ENCODE peak calls at places on chromosomes 5 and 9, in four cellular contexts. V is IMR-90, R is fibroblast of pulmonary artery, I is PC-3. K is an unnamed sample.

GRCh38 chr5:15496886-15497285 is 3.1 kb upstream of the FBXL7 start:
- DNase-seq in V (no peak), R (no peak), I (no peak), K (no peak)

GRCh38 chr9:14313378-14313940 is 482 bp downstream of the NFIB start:
- DNase-seq in V (peak), R (no peak), I (peak), K (peak)

GRCh38 chr5:163189023-163189553 is 248.3 kb upstream of the CCNG1 start:
- DNase-seq in V (no peak), R (no peak), I (no peak), K (no peak)

GRCh38 chr5:81397169-81397568 is 3.2 kb upstream of the ACOT12 start:
- DNase-seq in V (peak), R (peak), I (no peak), K (peak)

GRCh38 chr5:95941756-95942155 is 19.9 kb downstream of the ELL2 start:
- DNase-seq in V (no peak), R (peak), I (no peak), K (no peak)

GRCh38 chr9:124216474-124217176 is 41.1 kb upstream of the NEK6 start:
- DNase-seq in V (no peak), R (no peak), I (no peak), K (no peak)

GRCh38 chr5:67476531-67476930 is 279.9 kb upstream of the CD180 start:
- DNase-seq in V (no peak), R (no peak), I (no peak), K (no peak)

GRCh38 chr5:109865636-109866035 is 175.9 kb downstream of the MAN2A1 start:
- DNase-seq in V (peak), R (peak), I (peak), K (peak)

GRCh38 chr9:92295827-92296258 is 2.3 kb upstream of the IARS1 start:
- DNase-seq in V (no peak), R (no peak), I (peak), K (no peak)

GRCh38 chr9:92100237-92100911 is 14.8 kb downstream of the SPTLC1 start:
- DNase-seq in V (peak), R (peak), I (peak), K (peak)

GRCh38 chr9:123679330-123679987 is 250.5 kb downstream of the DENND1A start:
- DNase-seq in V (peak), R (no peak), I (no peak), K (no peak)

GRCh38 chr9:99057665-99058625 is 47.0 kb upstream of the TGFBR1 start:
- DNase-seq in V (peak), R (peak), I (peak), K (peak)

GRCh38 chr9:36332006-36332405 is 68.1 kb downstream of the RNF38 start:
- DNase-seq in V (peak), R (no peak), I (peak), K (no peak)

GRCh38 chr5:102589661-102590060 is 90.9 kb upstream of the SLCO6A1 start:
- DNase-seq in V (no peak), R (peak), I (peak), K (no peak)

GRCh38 chr5:153629496-153629895 is 139.0 kb downstream of the GRIA1 start:
- DNase-seq in V (no peak), R (no peak), I (no peak), K (no peak)

GRCh38 chr9:127612993-127613954 is 1.2 kb downstream of the STXBP1 start:
- DNase-seq in V (peak), R (peak), I (peak), K (peak)

GRCh38 chr5:95850391-95850894 is 27.9 kb upstream of the GLRX start:
- DNase-seq in V (no peak), R (no peak), I (no peak), K (no peak)

GRCh38 chr9:73264636-73265035 is 113.0 kb downstream of the ANXA1 start:
- DNase-seq in V (no peak), R (no peak), I (no peak), K (no peak)

GRCh38 chr5:149851211-149851610 is 93.4 kb downstream of the PDE6A start:
- DNase-seq in V (no peak), R (no peak), I (no peak), K (no peak)

GRCh38 chr5:177526791-177527190 is 10.0 kb upstream of the DDX41 start:
- DNase-seq in V (no peak), R (no peak), I (no peak), K (no peak)

GRCh38 chr5:72470817-72471216 is 36.4 kb downstream of the ZNF366 start:
- DNase-seq in V (peak), R (peak), I (peak), K (peak)

GRCh38 chr9:70480405-70480980 is 66.0 kb upstream of the KLF9 start:
- DNase-seq in V (peak), R (peak), I (peak), K (peak)

GRCh38 chr5:81305783-81306182 is 4.4 kb downstream of the ZCCHC9 start:
- DNase-seq in V (no peak), R (no peak), I (no peak), K (no peak)

GRCh38 chr9:112532427-112532826 is 45.8 kb downstream of the KIAA1958 start:
- DNase-seq in V (peak), R (peak), I (no peak), K (peak)

GRCh38 chr5:99000878-99001277 is 72.1 kb upstream of the CHD1 start:
- DNase-seq in V (peak), R (peak), I (peak), K (no peak)

GRCh38 chr9:34431661-34432060 is 26.7 kb downstream of the FAM219A start:
- DNase-seq in V (no peak), R (no peak), I (no peak), K (no peak)

GRCh38 chr5:93741136-93741811 is at the start of gene POU5F2:
- DNase-seq in V (no peak), R (no peak), I (no peak), K (no peak)

GRCh38 chr9:21381752-21382339 is 3.4 kb downstream of the IFNA2 start:
- DNase-seq in V (no peak), R (no peak), I (peak), K (no peak)

GRCh38 chr9:127537014-127537413 is 75.1 kb upstream of the STXBP1 start:
- DNase-seq in V (peak), R (peak), I (peak), K (peak)

DNA sequence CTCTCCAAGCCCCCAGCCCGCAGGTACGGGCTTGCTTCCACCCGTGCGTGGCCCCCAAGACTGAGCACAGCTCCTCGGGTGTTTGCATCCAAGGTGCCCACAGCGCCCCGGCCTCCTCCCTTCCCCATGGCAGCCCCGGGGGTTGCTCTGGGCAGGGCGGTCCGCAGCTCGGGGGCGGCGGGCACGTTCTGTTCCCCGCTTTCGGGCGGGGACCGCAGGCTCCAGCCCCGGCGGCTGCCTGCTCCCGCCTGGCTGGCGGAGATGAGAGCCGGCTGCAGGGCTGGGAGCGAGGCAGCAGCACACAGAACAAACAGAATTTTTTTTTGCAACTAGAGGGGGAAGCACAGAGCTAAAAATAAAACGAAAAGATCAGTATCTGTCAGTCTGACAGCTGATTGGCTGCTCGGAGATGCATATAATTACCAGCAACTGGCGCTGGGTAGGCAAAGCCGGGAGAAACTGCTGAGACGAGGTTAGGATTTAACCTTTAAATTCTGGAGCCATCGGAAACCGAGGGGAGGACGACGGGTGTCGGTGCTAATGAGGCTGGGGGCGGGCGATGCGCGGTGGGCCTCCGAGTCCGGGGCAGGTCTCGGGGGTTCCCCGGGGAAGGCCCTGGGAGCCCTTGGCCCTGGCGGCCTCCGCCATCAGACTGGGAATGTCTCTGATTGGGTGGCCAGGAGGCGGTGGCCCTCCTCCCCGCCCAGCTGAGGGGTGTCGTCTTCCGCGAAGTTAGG is 142.7 kb upstream of the IER5L start:
- DNase-seq in V (peak), R (peak), I (peak), K (peak)
- H3K4me3 ChIP-seq in V (peak), R (peak), I (peak), K (no peak)

GRCh38 chr5:88686743-88687142 is 196.2 kb downstream of the MEF2C start:
- DNase-seq in V (no peak), R (no peak), I (no peak), K (no peak)

GRCh38 chr5:88684136-88684500 is 198.9 kb downstream of the MEF2C start:
- DNase-seq in V (no peak), R (no peak), I (no peak), K (no peak)

GRCh38 chr5:88688242-88688959 is 194.6 kb downstream of the MEF2C start:
- DNase-seq in V (no peak), R (no peak), I (no peak), K (peak)

GRCh38 chr5:88687253-88687955 is 195.6 kb downstream of the MEF2C start:
- DNase-seq in V (no peak), R (no peak), I (no peak), K (peak)

DNA sequence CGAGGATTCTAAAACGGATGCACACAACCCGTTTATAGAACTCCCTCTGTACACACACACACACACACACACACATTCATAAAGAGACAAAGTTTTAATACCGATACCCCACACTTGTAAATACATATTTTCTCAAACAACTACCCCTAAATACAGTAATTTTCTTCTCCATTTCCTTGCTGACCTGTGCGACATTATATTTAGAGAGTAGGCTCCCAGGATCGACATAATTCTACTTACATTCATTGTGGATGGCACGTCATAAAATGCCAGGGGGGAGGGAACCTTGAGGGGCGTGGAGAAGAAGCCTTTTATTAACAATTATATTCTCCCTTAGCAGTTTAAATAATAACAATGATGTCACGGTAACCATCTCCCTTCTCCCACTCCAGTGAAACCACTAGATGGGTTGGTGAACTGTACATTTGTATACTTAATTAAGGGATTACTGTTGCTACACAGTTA is 196.9 kb downstream of the MEF2C start:
- DNase-seq in V (no peak), R (no peak), I (no peak), K (peak)
- H3K4me3 ChIP-seq in V (no peak), R (no peak), I (no peak), K (no peak)

DNA sequence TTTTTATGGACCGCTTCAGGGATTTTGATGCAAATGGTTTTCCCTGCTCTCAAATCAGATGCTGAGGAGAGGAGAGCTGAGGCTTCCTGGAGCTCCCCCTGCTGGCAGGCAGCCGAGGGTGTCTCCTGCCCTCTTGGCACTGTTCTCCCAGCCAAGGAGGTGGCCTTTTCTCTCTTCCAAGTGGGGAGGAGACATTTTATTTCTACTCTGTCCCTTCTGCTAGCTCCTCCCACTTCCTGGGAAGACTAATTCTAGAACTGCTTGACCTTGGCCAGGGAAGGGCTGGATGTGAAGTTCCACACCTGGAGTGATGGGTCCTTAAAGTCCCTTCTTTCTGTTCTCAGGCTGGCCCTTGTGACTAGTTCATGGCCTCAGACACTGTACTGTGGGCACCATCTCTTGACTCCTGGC is 31.8 kb downstream of the PTPA start:
- DNase-seq in V (peak), R (peak), I (peak), K (peak)
- H3K4me3 ChIP-seq in V (no peak), R (peak), I (no peak), K (peak)

GRCh38 chr5:131794596-131794995 is 2.2 kb downstream of the FNIP1 start:
- DNase-seq in V (no peak), R (no peak), I (no peak), K (no peak)
- H3K4me3 ChIP-seq in V (peak), R (peak), I (peak), K (no peak)

GRCh38 chr5:133712562-133712961 is 100.2 kb upstream of the FSTL4 start:
- DNase-seq in V (no peak), R (no peak), I (no peak), K (no peak)
- H3K4me3 ChIP-seq in V (no peak), R (no peak), I (no peak), K (no peak)

GRCh38 chr5:141846031-141846430 is 32.2 kb downstream of the PCDH1 start:
- DNase-seq in V (peak), R (peak), I (no peak), K (peak)
- H3K4me3 ChIP-seq in V (no peak), R (no peak), I (no peak), K (no peak)

GRCh38 chr5:141488591-141489478 is at the start of gene PCDHGC5:
- DNase-seq in V (peak), R (peak), I (peak), K (peak)
- H3K4me3 ChIP-seq in V (no peak), R (no peak), I (peak), K (no peak)